ENCODE peak calls at places on chromosomes 6 and 20, in nine cellular contexts. I is astrocyte; A is islet precursor cell; N is fibroblast of the aortic adventitia; Q is stimulated activated CD4-positive, alpha-beta T cell treated with anti-CD3 and anti-CD28 coated beads, Interleukin-2, amount 100 ng/mL, for 48 hours; W is CD4-positive, alpha-beta memory T cell; K is GM12865; Z is NT2/D1; S is T-helper 1 cell. E is an unnamed sample.

GRCh38 chr20:60892095-60892813 is 359.8 kb upstream of the CDH4 start:
- DNase-seq in I (no peak), A (no peak), N (no peak), Q (no peak), W (no peak), K (no peak), Z (no peak), S (no peak), E (no peak)

GRCh38 chr6:43271103-43271815 is 26.8 kb upstream of the SLC22A7 start:
- DNase-seq in I (no peak), A (no peak), N (no peak), Q (no peak), W (no peak), K (peak; percentile 47), Z (no peak), S (no peak), E (no peak)

GRCh38 chr20:51457281-51457932 is 85.1 kb downstream of the NFATC2 start:
- DNase-seq in I (peak; percentile 87), A (peak; percentile 78), N (peak; percentile 84), Q (no peak), W (no peak), K (peak; percentile 21), Z (no peak), S (no peak), E (peak; percentile 75)

GRCh38 chr6:160139420-160139851 is 17.8 kb downstream of the SLC22A1 start:
- DNase-seq in I (peak; percentile 86), A (peak; percentile 80), N (peak; percentile 83), Q (no peak), W (no peak), K (no peak), Z (no peak), S (no peak), E (no peak)

GRCh38 chr20:32780749-32781402 is 18.7 kb downstream of the DNMT3B start:
- DNase-seq in I (no peak), A (no peak), N (no peak), Q (no peak), W (no peak), K (no peak), Z (no peak), S (no peak), E (no peak)

GRCh38 chr6:67722861-67723261 is 912.2 kb upstream of the ADGRB3 start:
- DNase-seq in I (no peak), A (no peak), N (no peak), Q (no peak), W (no peak), K (no peak), Z (no peak), S (no peak), E (no peak)

GRCh38 chr6:22717906-22718305 is 148.5 kb downstream of the HDGFL1 start:
- DNase-seq in I (no peak), A (no peak), N (no peak), Q (no peak), W (no peak), K (no peak), Z (no peak), S (no peak), E (no peak)

GRCh38 chr20:4542270-4542669 is 179.4 kb upstream of the PRND start:
- DNase-seq in I (no peak), A (no peak), N (no peak), Q (no peak), W (no peak), K (no peak), Z (no peak), S (no peak), E (no peak)

GRCh38 chr20:12673352-12673751 is 335.4 kb upstream of the SPTLC3 start:
- DNase-seq in I (no peak), A (no peak), N (no peak), Q (no peak), W (no peak), K (no peak), Z (no peak), S (no peak), E (no peak)

GRCh38 chr6:105799051-105799450 is 287.1 kb upstream of the PRDM1 start:
- DNase-seq in I (no peak), A (no peak), N (peak; percentile 66), Q (no peak), W (no peak), K (no peak), Z (no peak), S (no peak), E (no peak)

GRCh38 chr6:166477647-166478365 is 95.1 kb upstream of the MPC1 start:
- DNase-seq in I (no peak), A (no peak), N (no peak), Q (no peak), W (no peak), K (no peak), Z (no peak), S (no peak), E (peak; percentile 49)

GRCh38 chr6:50353603-50354002 is 303.9 kb upstream of the DEFB112 start:
- DNase-seq in I (no peak), A (peak; percentile 62), N (no peak), Q (no peak), W (no peak), K (no peak), Z (peak; percentile 1), S (no peak), E (no peak)

GRCh38 chr20:14845199-14846160 is 508.1 kb upstream of the FLRT3 start:
- DNase-seq in I (no peak), A (no peak), N (no peak), Q (no peak), W (no peak), K (no peak), Z (no peak), S (no peak), E (no peak)

GRCh38 chr6:138520463-138520862 is 21.2 kb upstream of the NHSL1 start:
- DNase-seq in I (no peak), A (no peak), N (peak; percentile 64), Q (no peak), W (peak; percentile 14), K (peak; percentile 21), Z (no peak), S (no peak), E (no peak)

GRCh38 chr20:44601801-44602204 is 19.4 kb downstream of the PKIG start:
- DNase-seq in I (peak; percentile 86), A (no peak), N (peak; percentile 93), Q (no peak), W (no peak), K (no peak), Z (no peak), S (no peak), E (peak; percentile 87)

GRCh38 chr6:166435574-166435973 is 52.8 kb upstream of the MPC1 start:
- DNase-seq in I (no peak), A (no peak), N (no peak), Q (no peak), W (peak; percentile 54), K (no peak), Z (no peak), S (no peak), E (peak; percentile 74)

GRCh38 chr6:85405175-85405852 is 44.6 kb upstream of the NT5E start:
- DNase-seq in I (peak; percentile 74), A (no peak), N (peak; percentile 63), Q (no peak), W (no peak), K (no peak), Z (no peak), S (no peak), E (no peak)

GRCh38 chr6:43984442-43985321 is 142.6 kb downstream of the MRPL14 start:
- DNase-seq in I (no peak), A (peak; percentile 26), N (peak; percentile 71), Q (no peak), W (no peak), K (no peak), Z (no peak), S (no peak), E (no peak)

GRCh38 chr6:145547596-145548325 is 187.6 kb downstream of the EPM2A start:
- DNase-seq in I (no peak), A (no peak), N (no peak), Q (no peak), W (no peak), K (no peak), Z (no peak), S (no peak), E (no peak)

GRCh38 chr6:36277946-36278465 is 8.1 kb downstream of the PNPLA1 start:
- DNase-seq in I (no peak), A (no peak), N (no peak), Q (no peak), W (no peak), K (no peak), Z (no peak), S (no peak), E (no peak)

GRCh38 chr20:58953050-58953449 is 28.0 kb upstream of the NELFCD start:
- DNase-seq in I (no peak), A (no peak), N (no peak), Q (no peak), W (no peak), K (no peak), Z (no peak), S (no peak), E (no peak)

GRCh38 chr6:122307577-122307976 is 91.9 kb upstream of the HSF2 start:
- DNase-seq in I (no peak), A (no peak), N (no peak), Q (no peak), W (no peak), K (no peak), Z (no peak), S (no peak), E (no peak)

GRCh38 chr6:144897441-144897921 is 612.3 kb downstream of the UTRN start:
- DNase-seq in I (peak; percentile 81), A (peak; percentile 79), N (peak; percentile 82), Q (no peak), W (no peak), K (no peak), Z (no peak), S (no peak), E (no peak)

GRCh38 chr20:36177716-36178115 is 23.2 kb downstream of the EPB41L1 start:
- DNase-seq in I (no peak), A (no peak), N (no peak), Q (no peak), W (no peak), K (no peak), Z (no peak), S (no peak), E (no peak)

GRCh38 chr6:128327890-128328289 is 192.5 kb downstream of the PTPRK start:
- DNase-seq in I (no peak), A (no peak), N (peak; percentile 63), Q (peak; percentile 1), W (peak; percentile 57), K (peak; percentile 66), Z (peak; percentile 15), S (no peak), E (no peak)

GRCh38 chr6:168189679-168190405 is 110.8 kb upstream of the FRMD1 start:
- DNase-seq in I (no peak), A (peak; percentile 38), N (no peak), Q (no peak), W (no peak), K (no peak), Z (no peak), S (no peak), E (peak; percentile 49)

GRCh38 chr20:1893721-1894470 is 1.3 kb upstream of the SIRPA start:
- DNase-seq in I (no peak), A (no peak), N (peak; percentile 70), Q (no peak), W (no peak), K (no peak), Z (peak; percentile 48), S (no peak), E (peak; percentile 79)

GRCh38 chr6:170583736-170584180 is 679 bp downstream of the PDCD2 start:
- DNase-seq in I (no peak), A (no peak), N (peak; percentile 6), Q (no peak), W (no peak), K (no peak), Z (no peak), S (no peak), E (no peak)

GRCh38 chr6:53347250-53347920 is 1.4 kb downstream of the ELOVL5 start:
- DNase-seq in I (peak; percentile 41), A (no peak), N (peak; percentile 53), Q (no peak), W (peak; percentile 65), K (peak; percentile 75), Z (no peak), S (no peak), E (no peak)

GRCh38 chr6:161694995-161695394 is 421.1 kb upstream of the AGPAT4 start:
- DNase-seq in I (peak; percentile 5), A (no peak), N (peak; percentile 33), Q (no peak), W (no peak), K (peak; percentile 44), Z (peak; percentile 5), S (no peak), E (no peak)